ENCODE peak calls at places on chromosomes 7 and 10, in six cellular contexts. U is ovary, E is WERI-Rb-1, Q is A549, V is fibroblast of pulmonary artery, B is psoas muscle. Z is an unnamed sample.

GRCh38 chr10:35635576-35635975 is 6.5 kb downstream of the FZD8 start:
- DNase-seq in U (peak), V (peak), B (no peak), E (peak), Q (peak), Z (peak)

GRCh38 chr10:77922055-77922454 is 4.5 kb downstream of the DLG5 start:
- DNase-seq in B (no peak), E (no peak), U (no peak), Q (no peak), V (no peak), Z (no peak)

GRCh38 chr7:155993420-155994252 is 181.4 kb upstream of the SHH start:
- DNase-seq in U (no peak), V (no peak), E (no peak), Q (no peak), B (no peak), Z (no peak)

GRCh38 chr10:4354382-4354812 is 471.6 kb upstream of the AKR1E2 start:
- DNase-seq in B (no peak), Q (peak), E (no peak), V (peak), U (no peak), Z (no peak)

GRCh38 chr7:142581341-142581740 is 167.9 kb upstream of the PRSS1 start:
- DNase-seq in E (no peak), V (peak), U (no peak), B (no peak), Q (no peak), Z (peak)

GRCh38 chr7:102918865-102919264 is 6.1 kb downstream of the LRRC17 start:
- DNase-seq in V (peak), Q (no peak), B (no peak), U (no peak), E (no peak), Z (no peak)

GRCh38 chr10:86078639-86079035 is 288.0 kb downstream of the GRID1 start:
- DNase-seq in Q (no peak), U (no peak), V (no peak), B (no peak), E (no peak), Z (no peak)

GRCh38 chr10:6347391-6347951 is 144.7 kb downstream of the PFKFB3 start:
- DNase-seq in B (peak), Q (no peak), E (no peak), V (no peak), U (no peak), Z (peak)

DNA sequence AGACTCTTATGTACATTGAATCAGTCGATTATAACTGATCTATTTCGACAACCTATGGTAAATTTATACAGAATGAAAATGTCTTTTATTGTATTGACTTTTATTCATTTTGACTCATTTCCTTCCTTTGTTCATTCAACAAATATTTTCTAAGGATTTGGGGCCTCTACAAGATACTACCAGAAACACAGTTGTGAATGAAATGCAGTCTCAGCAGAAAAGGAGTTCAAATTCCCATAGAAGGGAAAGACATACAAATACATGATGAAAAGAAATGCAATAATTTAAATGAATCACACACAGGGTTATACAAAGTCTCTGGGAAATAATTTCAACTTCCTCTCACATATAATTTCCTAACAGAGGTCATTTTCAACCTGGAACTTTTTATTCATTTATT is 134.0 kb upstream of the SEMA3A start:
- DNase-seq in Q (no peak), V (peak), U (no peak), B (no peak), E (no peak), Z (no peak)
- TF ChIP-seq CTCF in Q (no peak), V (no peak), U (no peak), B (no peak), E (no peak), Z (no peak)

DNA sequence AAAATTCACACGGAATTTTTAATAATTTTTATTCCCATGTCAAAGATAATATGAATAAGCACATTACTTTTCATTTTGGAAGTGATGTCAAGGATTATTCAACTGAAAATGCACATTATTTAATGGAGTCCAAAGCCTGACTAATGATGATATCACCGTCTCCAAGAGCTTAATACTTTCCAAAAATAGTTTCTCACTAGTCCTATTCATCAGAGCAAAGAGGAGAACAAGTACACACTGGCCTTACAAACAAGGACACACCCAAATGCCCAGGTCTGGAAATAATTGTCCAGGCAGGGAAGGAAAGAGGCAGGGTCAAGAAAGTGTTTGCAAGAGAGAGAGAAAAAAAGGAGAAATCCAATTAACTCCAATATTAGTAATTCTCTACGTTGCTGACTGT is 216.8 kb upstream of the CCDC6 start:
- DNase-seq in U (no peak), B (no peak), V (peak), E (no peak), Q (no peak), Z (no peak)
- H3K4me3 ChIP-seq in U (no peak), B (no peak), V (no peak), E (no peak), Q (no peak), Z (no peak)

GRCh38 chr10:15373199-15373598 is 2.1 kb upstream of the FAM171A1 start:
- DNase-seq in B (no peak), U (no peak), V (no peak), Q (no peak), E (no peak), Z (no peak)

GRCh38 chr10:15368456-15368855 is 2.6 kb downstream of the FAM171A1 start:
- DNase-seq in Q (no peak), E (no peak), V (no peak), U (no peak), B (no peak), Z (no peak)

GRCh38 chr10:15369642-15370211 is 1.4 kb downstream of the FAM171A1 start:
- DNase-seq in U (peak), E (peak), V (no peak), Q (no peak), B (no peak), Z (no peak)

GRCh38 chr10:15370212-15370740 is 813 bp downstream of the FAM171A1 start:
- DNase-seq in V (peak), B (peak), E (no peak), Q (peak), U (peak), Z (peak)

DNA sequence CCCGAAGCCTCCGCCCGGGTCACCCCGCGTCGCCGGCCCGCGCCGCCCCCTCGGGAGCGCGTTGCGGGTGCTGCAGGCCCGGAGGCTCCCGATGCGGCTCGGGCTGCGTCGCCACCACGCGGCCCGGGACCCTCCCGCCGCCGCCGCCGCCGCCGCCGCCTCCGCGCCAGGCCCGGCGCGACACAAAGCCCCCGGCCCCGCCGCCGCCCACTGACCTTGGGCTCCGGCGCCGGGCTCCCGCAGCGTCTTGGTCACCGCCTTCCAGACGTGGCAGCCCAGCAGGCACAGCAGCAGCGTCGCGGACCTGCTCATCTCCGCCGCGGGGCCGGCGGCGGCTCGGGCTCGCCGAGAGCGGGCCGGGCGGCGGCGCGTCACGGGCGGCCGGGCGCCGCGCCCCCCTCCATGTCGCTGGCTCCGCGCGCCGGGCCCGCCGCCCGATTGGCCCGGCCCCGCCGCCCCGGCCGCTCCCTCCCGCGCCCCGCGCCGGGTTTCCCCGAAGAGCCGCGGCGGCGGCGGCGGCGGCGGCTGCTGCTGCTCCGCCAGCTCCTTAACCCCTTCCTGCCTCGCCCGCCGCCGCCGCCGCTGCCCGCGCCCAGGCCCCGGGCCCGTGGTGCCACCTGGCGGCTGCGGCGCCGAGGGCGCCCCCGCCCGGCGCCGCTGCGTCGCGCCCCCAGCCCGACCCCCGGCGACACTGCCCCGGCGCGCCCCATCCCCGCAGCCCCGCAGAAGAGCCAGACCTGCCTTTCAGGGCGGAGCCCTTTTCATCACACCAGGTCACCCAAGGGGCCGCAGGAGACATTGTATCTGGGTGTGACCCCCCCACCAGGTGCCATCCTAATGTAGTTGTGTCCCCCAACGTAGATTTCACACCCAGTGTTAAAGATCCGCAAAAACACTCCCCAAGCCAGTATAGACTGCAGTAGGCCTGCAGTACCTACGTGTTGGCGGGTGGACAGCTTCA is at the start of gene FAM171A1:
- DNase-seq in U (peak), E (peak), B (peak), Q (peak), V (peak), Z (peak)
- TF ChIP-seq CTCF in U (no peak), E (peak), B (peak), Q (peak), V (no peak), Z (peak)

GRCh38 chr7:75842836-75843446 is 29.3 kb upstream of the CCL24 start:
- DNase-seq in B (no peak), V (peak), E (no peak), Q (peak), U (peak), Z (peak)
- H3K4me3 ChIP-seq in B (no peak), V (peak), E (no peak), Q (no peak), U (no peak), Z (no peak)

GRCh38 chr10:74026428-74026979 is 28.6 kb downstream of the VCL start:
- DNase-seq in E (no peak), B (no peak), V (no peak), Q (no peak), U (no peak), Z (no peak)
- TF ChIP-seq CTCF in E (no peak), B (no peak), V (peak), Q (no peak), U (no peak), Z (no peak)

GRCh38 chr10:111076191-111076681 is 593 bp upstream of the ADRA2A start:
- DNase-seq in E (peak), Q (peak), V (peak), B (peak), U (peak), Z (peak)
- H3K4me3 ChIP-seq in E (peak), Q (peak), V (peak), B (peak), U (peak), Z (peak)

GRCh38 chr7:86939197-86939814 is 120.1 kb downstream of the ELAPOR2 start:
- DNase-seq in Q (peak), U (peak), E (peak), B (no peak), V (peak), Z (peak)
- TF ChIP-seq CTCF in Q (peak), U (peak), E (peak), B (peak), V (peak), Z (peak)